ENCODE peak calls at places on chromosomes 1 and 21, in five cellular contexts. X is GM12865, G is left kidney, E is HT1080, O is SHP77. V is an unnamed sample.
A peak's percentile ranks its signal among the peaks of the same experiment; 100 is the strongest.

GRCh38 chr1:55584521-55585401 is 369.6 kb upstream of the USP24 start:
- DNase-seq in O (no peak), E (peak; percentile 21), X (no peak), G (peak; percentile 73), V (no peak)

GRCh38 chr1:54310439-54311328 is 95.5 kb downstream of the SSBP3 start:
- DNase-seq in X (peak; percentile 34), O (no peak), E (peak; percentile 38), G (peak; percentile 71), V (peak; percentile 68)

GRCh38 chr21:38351961-38352521 is 95.2 kb downstream of the KCNJ15 start:
- DNase-seq in E (peak; percentile 86), X (no peak), G (peak; percentile 77), O (peak; percentile 32), V (peak; percentile 63)

GRCh38 chr1:149849947-149850360 is 49.4 kb upstream of the BOLA1 start:
- DNase-seq in G (peak; percentile 50), X (peak; percentile 34), O (no peak), E (no peak), V (no peak)

GRCh38 chr1:58983633-58984301 is 199.9 kb upstream of the JUN start:
- DNase-seq in X (no peak), O (no peak), E (no peak), G (no peak), V (no peak)

GRCh38 chr1:181013144-181013543 is 9.5 kb downstream of the STX6 start:
- DNase-seq in G (no peak), X (no peak), O (no peak), E (no peak), V (no peak)

GRCh38 chr21:31912501-31912900 is 39.7 kb downstream of the HUNK start:
- DNase-seq in E (no peak), X (no peak), O (no peak), G (no peak), V (no peak)

GRCh38 chr1:167090289-167090942 is at the start of gene GPA33:
- DNase-seq in X (peak; percentile 44), G (no peak), E (no peak), O (no peak), V (no peak)

GRCh38 chr1:228158151-228158571 is 7.4 kb upstream of the IBA57 start:
- DNase-seq in X (no peak), O (no peak), E (no peak), G (peak; percentile 68), V (no peak)

GRCh38 chr1:185786524-185786923 is 52.3 kb downstream of the HMCN1 start:
- DNase-seq in O (no peak), X (no peak), G (no peak), E (no peak), V (no peak)

GRCh38 chr21:26365849-26366248 is 195.3 kb upstream of the APP start:
- DNase-seq in O (no peak), X (no peak), G (no peak), E (no peak), V (no peak)

GRCh38 chr1:240768979-240769378 is 157.0 kb upstream of the GREM2 start:
- DNase-seq in O (no peak), G (peak; percentile 69), E (no peak), X (no peak), V (no peak)

GRCh38 chr21:36994501-36995189 is 11.9 kb upstream of the RIPPLY3 start:
- DNase-seq in O (no peak), X (no peak), G (peak; percentile 76), E (no peak), V (no peak)

GRCh38 chr1:55571767-55572166 is 356.6 kb upstream of the USP24 start:
- DNase-seq in E (no peak), X (no peak), O (no peak), G (no peak), V (no peak)

GRCh38 chr1:3931310-3931700 is 31.2 kb upstream of the C1orf174 start:
- DNase-seq in G (no peak), X (no peak), O (no peak), E (no peak), V (no peak)

GRCh38 chr1:54577612-54578011 is 29.6 kb downstream of the ACOT11 start:
- DNase-seq in E (peak; percentile 11), G (peak; percentile 49), X (no peak), O (peak; percentile 43), V (no peak)

GRCh38 chr1:82225407-82226197 is 424.9 kb downstream of the ADGRL2 start:
- DNase-seq in O (peak; percentile 8), E (peak; percentile 78), G (no peak), X (peak; percentile 13), V (no peak)

GRCh38 chr21:15134711-15135110 is 69.9 kb upstream of the NRIP1 start:
- DNase-seq in E (no peak), X (no peak), G (no peak), O (no peak), V (no peak)

GRCh38 chr1:224434447-224435317 is at the start of gene WDR26:
- DNase-seq in E (peak; percentile 76), G (peak; percentile 96), X (peak; percentile 90), O (peak; percentile 88), V (peak; percentile 86)

GRCh38 chr1:84086189-84086588 is 57.9 kb upstream of the PRKACB start:
- DNase-seq in O (no peak), E (no peak), G (no peak), X (no peak), V (no peak)

GRCh38 chr1:186541003-186541402 is 80.1 kb upstream of the PDC start:
- DNase-seq in E (no peak), G (no peak), O (no peak), X (no peak), V (no peak)

GRCh38 chr1:247448107-247448778 is 9.7 kb downstream of the OR2B11 start:
- DNase-seq in X (peak; percentile 41), O (peak; percentile 55), G (peak; percentile 91), E (no peak), V (peak; percentile 66)

GRCh38 chr1:221824025-221824424 is 82.1 kb upstream of the DUSP10 start:
- DNase-seq in O (no peak), G (no peak), E (peak; percentile 96), X (no peak), V (no peak)

GRCh38 chr1:112126598-112126997 is 137.1 kb upstream of the KCND3 start:
- DNase-seq in O (no peak), G (no peak), X (no peak), E (no peak), V (no peak)

GRCh38 chr1:46300673-46301405 is 2.6 kb downstream of the LRRC41 start:
- DNase-seq in X (no peak), O (no peak), E (no peak), G (no peak), V (no peak)

GRCh38 chr1:35120458-35121133 is 41.4 kb downstream of the ZMYM1 start:
- DNase-seq in O (no peak), G (peak; percentile 58), E (no peak), X (peak; percentile 71), V (no peak)

GRCh38 chr1:98086156-98086555 is 165.3 kb upstream of the DPYD start:
- DNase-seq in O (no peak), G (no peak), E (peak; percentile 89), X (no peak), V (no peak)

GRCh38 chr1:204151562-204152309 is at the start of gene ETNK2:
- DNase-seq in E (peak; percentile 47), G (peak; percentile 87), X (no peak), O (peak; percentile 77), V (no peak)

GRCh38 chr1:4137621-4138390 is 237.7 kb upstream of the C1orf174 start:
- DNase-seq in O (no peak), G (peak; percentile 39), X (no peak), E (no peak), V (no peak)

GRCh38 chr1:46166521-46167462 is 8.1 kb upstream of the TSPAN1 start:
- DNase-seq in X (peak; percentile 80), O (no peak), G (peak; percentile 52), E (no peak), V (no peak)

V was measured in NT2/D1.